ENCODE peak calls at places on chromosomes 7 and 10, in six cellular contexts. I, S, T, K, Z and U are unnamed samples.

GRCh38 chr7:34844936-34845665 is 187.1 kb downstream of the NPSR1 start:
- DNase-seq in I (no peak), S (no peak), T (no peak), K (no peak), Z (no peak), U (peak; percentile 59)

GRCh38 chr10:114304566-114305421 is 65.7 kb downstream of the VWA2 start:
- DNase-seq in I (peak; percentile 26), S (peak; percentile 91), T (no peak), K (peak; percentile 35), Z (peak; percentile 59), U (peak; percentile 51)

GRCh38 chr10:5615263-5615820 is 51.1 kb downstream of the ASB13 start:
- DNase-seq in I (no peak), S (no peak), T (no peak), K (no peak), Z (no peak), U (no peak)

GRCh38 chr10:121910673-121911420 is 17.0 kb downstream of the ATE1 start:
- DNase-seq in I (no peak), S (no peak), T (peak; percentile 30), K (no peak), Z (no peak), U (peak; percentile 4)

GRCh38 chr10:122163182-122164027 is 107.7 kb upstream of the BTBD16 start:
- DNase-seq in I (no peak), S (peak; percentile 72), T (no peak), K (no peak), Z (no peak), U (peak; percentile 17)

GRCh38 chr7:49783446-49783845 is 10.0 kb downstream of the VWC2 start:
- DNase-seq in I (no peak), S (no peak), T (no peak), K (peak; percentile 77), Z (no peak), U (no peak)

GRCh38 chr7:28533731-28534531 is 121.6 kb downstream of the CREB5 start:
- DNase-seq in I (no peak), S (no peak), T (no peak), K (peak; percentile 50), Z (no peak), U (no peak)

GRCh38 chr10:78247821-78248220 is 214.2 kb downstream of the RPS24 start:
- DNase-seq in I (no peak), S (no peak), T (no peak), K (no peak), Z (no peak), U (no peak)

GRCh38 chr7:77736991-77737390 is 40.7 kb downstream of the RSBN1L start:
- DNase-seq in I (no peak), S (no peak), T (no peak), K (no peak), Z (no peak), U (no peak)

GRCh38 chr7:22866965-22867364 is 44.3 kb upstream of the TOMM7 start:
- DNase-seq in I (no peak), S (no peak), T (no peak), K (peak; percentile 30), Z (no peak), U (no peak)

GRCh38 chr7:7512861-7513597 is 22.6 kb downstream of the COL28A1 start:
- DNase-seq in I (no peak), S (no peak), T (no peak), K (no peak), Z (no peak), U (peak; percentile 16)

GRCh38 chr10:123890761-123891146 is 853 bp downstream of the CPXM2 start:
- DNase-seq in I (no peak), S (no peak), T (no peak), K (no peak), Z (no peak), U (no peak)
- H3K4me3 ChIP-seq in I (no peak overlapping the region), S (peak overlapping the region; percentile 55), T (no peak overlapping the region), K (peak overlapping the region; percentile 60), Z (peak overlapping the region; percentile 38), U (no peak overlapping the region)

GRCh38 chr10:25972631-25973030 is 38.6 kb downstream of the MYO3A start:
- DNase-seq in I (no peak), S (no peak), T (no peak), K (no peak), Z (no peak), U (no peak)

GRCh38 chr10:25965584-25965983 is 31.6 kb downstream of the MYO3A start:
- DNase-seq in I (no peak), S (no peak), T (no peak), K (no peak), Z (no peak), U (no peak)

DNA sequence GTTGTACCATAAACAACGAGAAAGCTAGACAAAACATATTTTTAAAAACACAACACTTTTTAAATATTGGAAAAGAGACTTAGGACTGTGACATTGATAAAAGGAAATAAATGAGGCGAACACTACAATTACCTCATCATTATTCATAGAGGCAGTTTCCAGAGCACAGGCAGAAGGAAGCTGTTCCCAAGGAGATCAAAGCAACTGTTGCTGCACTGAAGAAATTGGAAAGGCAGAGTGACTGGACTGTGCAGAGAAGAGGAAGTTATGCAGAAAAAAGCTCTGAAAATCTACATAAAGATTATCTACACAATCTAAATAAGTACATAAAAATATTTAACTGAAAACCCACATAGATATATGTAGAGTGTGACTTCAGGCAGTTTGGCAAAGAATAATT is 32.8 kb downstream of the MYO3A start:
- DNase-seq in I (no peak), S (no peak), T (no peak), K (no peak), Z (no peak), U (no peak)
- H3K27ac ChIP-seq in I (no peak overlapping the region), S (no peak overlapping the region), T (no peak overlapping the region), K (no peak overlapping the region), Z (no peak overlapping the region), U (no peak overlapping the region)

DNA sequence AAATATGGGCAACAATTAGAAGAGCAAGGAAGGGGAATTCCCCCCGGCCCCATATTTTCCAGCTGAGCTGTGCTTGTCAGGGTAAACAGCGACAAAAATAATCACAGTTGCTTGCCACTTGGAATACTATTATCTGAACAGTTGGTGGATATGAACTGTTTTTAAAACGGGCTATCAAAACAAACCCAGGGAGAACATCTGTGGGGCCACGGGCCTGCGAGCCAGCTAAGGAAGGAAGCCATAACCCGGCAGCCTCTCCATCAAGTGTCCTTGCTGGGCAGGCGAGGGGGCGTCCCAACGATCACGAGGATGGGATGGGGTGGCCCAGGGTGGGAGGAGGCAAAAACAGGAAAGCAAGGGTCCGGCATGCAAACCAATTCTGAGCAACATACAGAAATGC is 228.4 kb downstream of the ARHGAP12 start:
- DNase-seq in I (no peak), S (no peak), T (no peak), K (no peak), Z (no peak), U (no peak)
- H3K4me1 ChIP-seq in I (no peaks in the 10 kb centered on the region), S (peaks cover 53% of the 10 kb centered on the region), T (no peaks in the 10 kb centered on the region), K (peaks cover 33% of the 10 kb centered on the region), Z (peaks cover 25% of the 10 kb centered on the region), U (no peaks in the 10 kb centered on the region)

GRCh38 chr7:67878808-67879207 is 882.2 kb downstream of the TYW1 start:
- DNase-seq in I (no peak), S (no peak), T (no peak), K (no peak), Z (no peak), U (no peak)

GRCh38 chr7:67870396-67870795 is 873.8 kb downstream of the TYW1 start:
- DNase-seq in I (no peak), S (no peak), T (no peak), K (no peak), Z (no peak), U (no peak)

GRCh38 chr7:67875558-67875957 is 878.9 kb downstream of the TYW1 start:
- DNase-seq in I (no peak), S (no peak), T (no peak), K (no peak), Z (no peak), U (peak; percentile 70)
- H3K4me3 ChIP-seq in I (no peak overlapping the region), S (no peak overlapping the region), T (no peak overlapping the region), K (no peak overlapping the region), Z (no peak overlapping the region), U (no peak overlapping the region)

GRCh38 chr7:87131806-87132205 is 20.4 kb upstream of the DMTF1 start:
- DNase-seq in I (no peak), S (no peak), T (no peak), K (no peak), Z (no peak), U (no peak)
- H3K27ac ChIP-seq in I (no peak overlapping the region), S (no peak overlapping the region), T (no peak overlapping the region), K (no peak overlapping the region), Z (no peak overlapping the region), U (no peak overlapping the region)

GRCh38 chr7:104972510-104972909 is 41.5 kb upstream of the KMT2E start:
- DNase-seq in I (no peak), S (no peak), T (no peak), K (no peak), Z (no peak), U (no peak)

GRCh38 chr7:104976966-104977636 is 36.9 kb upstream of the KMT2E start:
- DNase-seq in I (no peak), S (no peak), T (no peak), K (no peak), Z (no peak), U (no peak)

GRCh38 chr7:104973909-104974415 is 40.0 kb upstream of the KMT2E start:
- DNase-seq in I (no peak), S (no peak), T (no peak), K (no peak), Z (no peak), U (peak; percentile 94)

GRCh38 chr7:104971290-104972071 is 42.5 kb upstream of the KMT2E start:
- DNase-seq in I (no peak), S (no peak), T (no peak), K (no peak), Z (peak; percentile 61), U (no peak)

DNA sequence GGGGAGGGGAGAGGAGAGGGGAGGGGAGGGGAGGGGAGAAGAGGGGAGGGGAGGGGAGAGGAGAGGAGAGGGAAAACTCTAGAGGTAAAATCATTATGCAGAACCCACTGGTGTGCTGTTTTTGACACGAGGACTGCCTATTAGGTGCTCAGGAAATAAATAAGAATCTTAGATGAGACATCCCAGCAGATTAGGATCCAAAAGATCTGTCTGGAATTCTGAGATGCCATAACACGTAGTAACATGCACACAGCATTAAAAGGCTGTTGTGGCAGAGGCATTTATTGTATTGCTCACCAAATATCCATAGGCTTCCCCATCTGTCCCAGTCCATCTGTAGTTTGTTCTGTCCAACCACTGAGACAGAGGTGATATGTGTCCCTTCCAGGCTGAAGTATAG is 40.8 kb upstream of the KMT2E start:
- DNase-seq in I (no peak), S (no peak), T (no peak), K (no peak), Z (no peak), U (no peak)
- H3K4me1 ChIP-seq in I (no peaks in the 10 kb centered on the region), S (peaks cover 19% of the 10 kb centered on the region), T (no peaks in the 10 kb centered on the region), K (peaks cover 15% of the 10 kb centered on the region), Z (peaks cover 45% of the 10 kb centered on the region), U (peaks cover 60% of the 10 kb centered on the region)

GRCh38 chr7:11788568-11788967 is 43.4 kb downstream of the THSD7A start:
- DNase-seq in I (no peak), S (no peak), T (no peak), K (no peak), Z (no peak), U (no peak)
- H3K4me3 ChIP-seq in I (no peak overlapping the region), S (no peak overlapping the region), T (no peak overlapping the region), K (no peak overlapping the region), Z (no peak overlapping the region), U (no peak overlapping the region)

DNA sequence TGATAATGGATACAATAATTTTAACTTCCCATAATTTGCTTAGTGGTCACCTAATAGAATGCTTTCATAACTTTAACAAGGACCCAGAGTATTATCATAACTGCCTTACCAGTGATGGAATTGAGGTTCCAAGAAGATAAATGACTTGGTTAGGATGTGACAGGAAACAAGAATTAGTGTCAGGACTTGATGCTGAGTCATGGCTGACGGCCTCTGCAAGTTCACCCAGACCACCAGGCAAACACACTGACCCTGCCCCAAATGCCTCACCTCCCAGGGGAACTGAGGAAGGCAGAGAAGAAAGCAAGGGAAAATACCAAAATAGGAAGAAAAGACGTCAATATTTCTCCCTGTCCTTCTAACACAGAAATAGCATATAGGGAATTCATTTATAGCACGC is 636.3 kb downstream of the PARD3 start:
- DNase-seq in I (no peak), S (no peak), T (no peak), K (no peak), Z (no peak), U (no peak)
- H3K27ac ChIP-seq in I (no peak overlapping the region), S (no peak overlapping the region), T (peak overlapping the region; percentile 53), K (no peak overlapping the region), Z (no peak overlapping the region), U (no peak overlapping the region)